ENCODE peak calls at places on chromosomes 4 and X, in eight cellular contexts. Z is ovary, D is transverse colon, J is A549, O is H1, R is tibial nerve, X is stomach, N is upper lobe of left lung. Y is an unnamed sample.
A peak's percentile ranks its signal among the peaks of the same experiment; 100 is the strongest.

GRCh38 chr4:89753601-89754066 is 83.3 kb downstream of the SNCA start:
- DNase-seq in O (no peak), R (no peak), D (no peak), Z (no peak), N (no peak), J (peak; percentile 3), X (no peak), Y (no peak)

GRCh38 chrX:53950130-53950733 is 94.0 kb downstream of the PHF8 start:
- DNase-seq in D (no peak), Z (no peak), O (no peak), J (no peak), X (no peak), N (no peak), R (no peak), Y (no peak)

GRCh38 chrX:81414630-81415029 is 212.7 kb downstream of the SH3BGRL start:
- DNase-seq in D (no peak), R (no peak), N (no peak), J (no peak), O (no peak), X (no peak), Z (no peak), Y (no peak)

GRCh38 chr4:52658671-52659015 is 458 bp downstream of the USP46 start:
- DNase-seq in O (no peak), Z (peak; percentile 31), D (no peak), J (peak; percentile 3), N (no peak), X (no peak), R (no peak), Y (no peak)

GRCh38 chr4:25767877-25768475 is 94.8 kb downstream of the SEL1L3 start:
- DNase-seq in X (peak; percentile 42), Z (peak; percentile 46), D (peak; percentile 37), R (peak; percentile 53), J (peak; percentile 26), O (no peak), N (no peak), Y (no peak)

GRCh38 chr4:54101190-54102041 is 1.5 kb downstream of the GSX2 start:
- DNase-seq in Z (no peak), R (no peak), D (no peak), O (peak; percentile 70), J (no peak), X (no peak), N (peak; percentile 35), Y (no peak)

GRCh38 chrX:1465261-1466231 is 12.8 kb upstream of the ASMTL start:
- DNase-seq in Z (no peak), O (peak; percentile 44), X (peak; percentile 17), J (no peak), N (peak; percentile 82), D (no peak), R (no peak), Y (peak; percentile 81)

GRCh38 chr4:133618963-133619362 is 469.9 kb downstream of the PCDH10 start:
- DNase-seq in D (no peak), O (no peak), J (no peak), R (no peak), N (no peak), Z (no peak), X (no peak), Y (no peak)

GRCh38 chr4:177717407-177717806 is 275.2 kb upstream of the AGA start:
- DNase-seq in O (no peak), D (no peak), R (no peak), N (no peak), X (no peak), J (no peak), Z (no peak), Y (no peak)

GRCh38 chr4:177713454-177713853 is 271.2 kb upstream of the AGA start:
- DNase-seq in D (no peak), O (no peak), X (no peak), Z (no peak), N (no peak), J (no peak), R (no peak), Y (no peak)

DNA sequence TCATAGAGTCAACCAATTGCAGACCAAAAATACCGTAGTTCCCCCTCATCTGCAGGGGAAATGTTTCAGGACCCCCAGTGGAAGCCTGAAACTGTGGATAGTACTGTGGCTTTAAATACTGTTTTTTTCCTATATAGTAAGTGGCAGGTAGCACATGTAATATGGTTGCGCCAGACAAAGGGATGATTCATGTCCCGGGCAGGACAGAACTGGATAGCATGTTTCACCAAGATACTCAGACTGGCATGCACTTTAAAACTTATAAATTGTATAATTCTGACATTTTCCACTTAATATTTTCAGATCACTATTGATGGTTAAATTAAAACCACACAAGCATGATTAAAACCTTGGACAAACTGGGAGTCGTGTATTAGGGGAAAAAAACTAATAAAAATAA is 276.3 kb upstream of the AGA start:
- DNase-seq in D (no peak), X (no peak), N (no peak), R (no peak), O (no peak), J (no peak), Z (no peak), Y (no peak)
- H3K4me1 ChIP-seq in D (no peaks in the 10 kb centered on the region), X (no peaks in the 10 kb centered on the region), N (no peaks in the 10 kb centered on the region), R (no peaks in the 10 kb centered on the region), O (no peaks in the 10 kb centered on the region), J (no peaks in the 10 kb centered on the region), Z (no peaks in the 10 kb centered on the region), Y (no peaks in the 10 kb centered on the region)

GRCh38 chr4:10281996-10282395 is 165.4 kb upstream of the WDR1 start:
- DNase-seq in D (no peak), Z (no peak), X (no peak), R (no peak), J (no peak), O (no peak), N (no peak), Y (no peak)
- TF ChIP-seq EP300 in D (no peak), Z (no peak), X (no peak), R (no peak), J (no peak), O (no peak), N (no peak), Y (no peak)

GRCh38 chr4:1031346-1031745 is 19.9 kb downstream of the FGFRL1 start:
- DNase-seq in N (peak; percentile 72), R (no peak), O (no peak), X (no peak), D (no peak), J (no peak), Z (no peak), Y (no peak)
- H3K4me1 ChIP-seq in N (peaks cover 11% of the 10 kb centered on the region), R (peaks cover 5% of the 10 kb centered on the region), O (peaks cover 8% of the 10 kb centered on the region), X (peaks cover 67% of the 10 kb centered on the region), D (peaks cover 21% of the 10 kb centered on the region), J (no peaks in the 10 kb centered on the region), Z (peaks cover 21% of the 10 kb centered on the region), Y (peaks cover 30% of the 10 kb centered on the region)

DNA sequence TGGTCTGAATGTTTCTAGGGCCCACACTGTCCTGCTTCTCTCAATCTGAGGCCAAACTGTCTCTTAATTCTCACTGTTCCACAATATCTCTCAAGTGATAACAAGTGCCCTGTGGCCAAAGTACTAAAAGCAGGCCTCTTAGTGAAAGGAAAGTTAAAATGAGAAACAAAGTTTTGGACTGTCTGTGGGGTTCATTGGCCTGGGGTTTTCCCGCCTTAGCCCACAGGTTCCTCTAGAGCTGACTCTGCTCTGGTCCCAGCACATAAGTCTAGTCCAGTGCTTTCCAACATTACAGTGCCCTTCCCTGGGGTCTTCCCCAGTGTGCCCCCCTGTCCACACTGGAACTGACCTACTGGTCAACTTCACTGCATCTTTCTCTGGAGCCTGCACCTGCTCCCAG is 6.3 kb downstream of the MAGEB1 start:
- DNase-seq in Z (no peak), N (no peak), D (no peak), X (no peak), J (no peak), O (no peak), R (no peak), Y (no peak)
- TF ChIP-seq EP300 in Z (no peak), N (no peak), D (no peak), X (no peak), J (no peak), O (no peak), R (no peak), Y (no peak)